ENCODE peak calls at places on chromosomes 12 and 14, in eight cellular contexts. F is transverse colon, J is mucosa of descending colon, X is A549, A is right cardiac atrium, D is GM12865, S is GM12878, H is endodermal cell. L is an unnamed sample.

GRCh38 chr14:33364536-33364935 is 425.9 kb downstream of the NPAS3 start:
- DNase-seq in F (no peak), J (no peak), X (no peak), A (no peak), D (no peak), S (no peak), H (peak; percentile 62), L (no peak)

GRCh38 chr14:29805415-29806123 is 122.1 kb downstream of the PRKD1 start:
- DNase-seq in F (peak; percentile 13), J (no peak), X (no peak), A (peak; percentile 81), D (no peak), S (no peak), H (no peak), L (peak; percentile 84)

GRCh38 chr12:72277415-72277814 is 5.2 kb downstream of the TRHDE start:
- DNase-seq in F (no peak), J (no peak), X (no peak), A (no peak), D (no peak), S (no peak), H (no peak), L (no peak)

GRCh38 chr14:75885829-75886228 is 96.0 kb downstream of the TGFB3 start:
- DNase-seq in F (no peak), J (no peak), X (no peak), A (no peak), D (no peak), S (no peak), H (no peak), L (peak; percentile 54)

GRCh38 chr12:15712823-15713663 is 76.1 kb downstream of the EPS8 start:
- DNase-seq in F (peak; percentile 81), J (no peak), X (no peak), A (peak; percentile 62), D (no peak), S (no peak), H (no peak), L (no peak)

GRCh38 chr12:51269174-51270066 is 795 bp downstream of the SMAGP start:
- DNase-seq in F (peak; percentile 84), J (peak; percentile 87), X (peak; percentile 76), A (peak; percentile 49), D (peak; percentile 44), S (no peak), H (peak; percentile 97), L (no peak)

GRCh38 chr12:109861689-109862314 is 18.5 kb downstream of the GLTP start:
- DNase-seq in F (peak; percentile 33), J (no peak), X (no peak), A (no peak), D (no peak), S (no peak), H (no peak), L (no peak)

GRCh38 chr14:79656086-79656485 is 555.2 kb downstream of the DIO2 start:
- DNase-seq in F (no peak), J (no peak), X (no peak), A (no peak), D (peak; percentile 1), S (no peak), H (no peak), L (no peak)

GRCh38 chr14:74945852-74946658 is 9.3 kb downstream of the PGF start:
- DNase-seq in F (peak; percentile 82), J (peak; percentile 81), X (peak; percentile 95), A (peak; percentile 77), D (peak; percentile 81), S (no peak), H (peak; percentile 95), L (no peak)

GRCh38 chr12:122094735-122095561 is 16.4 kb downstream of the MLXIP start:
- DNase-seq in F (no peak), J (peak; percentile 47), X (no peak), A (no peak), D (no peak), S (no peak), H (no peak), L (no peak)

GRCh38 chr12:20269352-20270067 is 98.8 kb upstream of the PDE3A start:
- DNase-seq in F (no peak), J (no peak), X (no peak), A (no peak), D (no peak), S (no peak), H (no peak), L (no peak)

GRCh38 chr14:20332946-20333782 is at the start of gene CCNB1IP1:
- DNase-seq in F (peak; percentile 64), J (peak; percentile 40), X (peak; percentile 95), A (peak; percentile 56), D (peak; percentile 91), S (peak; percentile 87), H (peak; percentile 81), L (peak; percentile 62)

GRCh38 chr14:29175706-29176105 is 409.1 kb downstream of the FOXG1 start:
- DNase-seq in F (no peak), J (no peak), X (no peak), A (no peak), D (no peak), S (no peak), H (no peak), L (no peak)

GRCh38 chr12:68367903-68368302 is 35.7 kb upstream of the MDM1 start:
- DNase-seq in F (no peak), J (no peak), X (no peak), A (no peak), D (peak; percentile 46), S (no peak), H (no peak), L (no peak)

DNA sequence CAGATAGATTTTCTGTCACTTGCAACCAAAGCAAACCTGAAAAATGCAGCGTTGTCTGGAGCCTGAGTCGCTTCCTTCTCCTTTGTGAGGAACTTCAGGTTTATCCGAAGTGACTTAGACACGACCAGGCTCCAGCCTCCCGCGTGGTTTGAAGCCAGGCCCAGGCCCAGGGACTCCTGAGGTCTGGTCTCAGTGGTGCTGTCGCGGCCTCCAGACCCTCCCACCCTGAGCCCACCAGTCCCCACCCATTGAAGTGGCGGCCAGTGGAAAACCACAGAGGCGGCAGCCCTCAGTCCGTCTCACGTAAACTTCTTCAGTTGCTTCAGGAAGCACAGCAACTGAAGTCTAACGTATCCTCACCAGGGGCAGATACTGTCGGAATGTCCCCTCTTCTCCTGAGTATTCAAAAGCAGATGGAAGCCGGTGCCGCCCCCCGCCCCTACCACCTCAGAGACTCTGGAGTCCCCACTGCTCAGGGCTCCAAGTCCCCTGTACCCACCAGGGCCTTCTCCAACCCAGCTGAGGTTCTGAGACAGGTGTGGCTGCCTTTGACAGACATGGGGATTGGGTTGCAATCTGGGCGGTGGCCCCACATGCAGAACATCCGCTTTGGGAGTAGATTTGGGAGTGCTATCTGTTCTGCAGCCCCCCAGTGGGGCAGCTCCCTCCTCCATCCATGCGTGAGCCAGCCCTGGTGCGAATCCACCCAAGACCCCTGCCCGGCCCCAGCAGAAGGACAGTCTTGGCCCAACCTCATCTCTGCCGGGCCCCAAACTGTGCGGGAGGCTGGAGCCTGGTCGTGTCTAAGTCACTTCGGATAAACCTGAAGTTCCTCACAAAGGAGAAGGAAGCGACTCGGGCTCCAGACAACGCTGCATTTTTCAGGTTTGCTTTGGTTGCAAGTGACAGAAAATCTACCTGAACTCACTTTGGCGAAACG is 26.6 kb upstream of the GALNT9 start:
- DNase-seq in F (no peak), J (peak; percentile 11), X (no peak), A (no peak), D (no peak), S (no peak), H (no peak), L (no peak)
- H3K4me3 ChIP-seq in F (no peak overlapping the region), J (no peak overlapping the region), X (no peak overlapping the region), A (no peak overlapping the region), D (no peak overlapping the region), S (no peak overlapping the region), H (no peak overlapping the region), L (no peak overlapping the region)

DNA sequence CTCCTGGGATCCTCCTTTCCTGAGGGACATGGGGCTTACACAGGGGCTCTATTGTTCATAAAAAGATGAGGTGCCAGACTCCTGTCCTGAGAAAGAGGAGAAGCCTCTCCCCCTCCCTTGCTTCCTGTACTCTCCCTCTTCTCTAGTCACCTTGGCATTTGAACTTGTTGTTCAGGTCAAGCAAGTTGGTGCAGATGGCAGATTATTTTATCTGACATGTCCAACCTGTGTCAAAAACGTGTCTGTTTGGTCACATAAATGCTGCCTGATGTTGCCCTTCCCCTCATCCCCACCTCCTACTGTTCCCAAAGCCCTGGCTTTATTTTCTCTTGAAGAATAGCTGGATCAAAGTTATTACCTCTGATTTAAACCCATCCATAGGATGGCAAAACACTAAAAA is 154.8 kb downstream of the TMX1 start:
- DNase-seq in F (no peak), J (no peak), X (no peak), A (no peak), D (no peak), S (no peak), H (no peak), L (no peak)
- H3K4me3 ChIP-seq in F (no peak overlapping the region), J (no peak overlapping the region), X (no peak overlapping the region), A (no peak overlapping the region), D (no peak overlapping the region), S (no peak overlapping the region), H (no peak overlapping the region), L (no peak overlapping the region)

DNA sequence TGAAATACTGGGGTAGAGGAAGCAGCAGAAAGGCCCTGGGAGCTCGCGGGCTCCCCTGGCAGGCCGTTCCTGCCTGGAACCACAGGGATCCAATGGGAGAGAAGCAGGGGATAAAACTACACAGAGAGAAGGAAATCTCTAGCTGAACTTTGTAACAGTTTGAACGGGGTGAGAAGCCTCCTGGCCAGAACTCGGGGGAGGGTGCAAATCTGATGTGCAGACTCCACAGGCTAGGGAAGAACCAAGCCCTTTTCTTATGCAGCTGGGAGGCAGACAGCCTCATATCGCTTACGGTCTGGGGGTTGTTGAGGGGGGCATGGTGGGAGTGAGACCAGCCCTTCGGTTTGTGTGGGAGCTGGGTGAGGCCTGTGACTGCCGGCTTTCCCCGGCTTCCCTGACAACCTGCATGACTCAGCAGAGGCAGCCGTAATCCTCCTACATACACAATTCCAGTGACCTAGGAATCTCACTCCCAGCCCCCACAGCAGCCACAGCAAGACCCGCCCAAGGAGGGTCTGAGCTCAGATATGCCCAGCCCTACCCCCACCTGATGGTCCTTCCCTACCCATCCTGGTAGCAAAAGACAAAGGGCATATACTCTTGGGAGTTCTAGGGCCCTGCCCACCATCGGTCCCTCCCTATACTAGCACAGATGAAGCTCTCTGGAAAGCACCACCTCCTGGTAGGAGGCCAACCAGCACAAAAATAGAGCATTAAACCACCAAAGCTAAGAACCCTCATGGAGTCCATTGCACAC is 143.0 kb downstream of the TMTC1 start:
- DNase-seq in F (no peak), J (no peak), X (no peak), A (peak; percentile 54), D (no peak), S (no peak), H (peak; percentile 97), L (no peak)
- H3K4me3 ChIP-seq in F (no peak overlapping the region), J (no peak overlapping the region), X (no peak overlapping the region), A (no peak overlapping the region), D (no peak overlapping the region), S (no peak overlapping the region), H (peak overlapping the region; percentile 67), L (peak overlapping the region; percentile 6)

DNA sequence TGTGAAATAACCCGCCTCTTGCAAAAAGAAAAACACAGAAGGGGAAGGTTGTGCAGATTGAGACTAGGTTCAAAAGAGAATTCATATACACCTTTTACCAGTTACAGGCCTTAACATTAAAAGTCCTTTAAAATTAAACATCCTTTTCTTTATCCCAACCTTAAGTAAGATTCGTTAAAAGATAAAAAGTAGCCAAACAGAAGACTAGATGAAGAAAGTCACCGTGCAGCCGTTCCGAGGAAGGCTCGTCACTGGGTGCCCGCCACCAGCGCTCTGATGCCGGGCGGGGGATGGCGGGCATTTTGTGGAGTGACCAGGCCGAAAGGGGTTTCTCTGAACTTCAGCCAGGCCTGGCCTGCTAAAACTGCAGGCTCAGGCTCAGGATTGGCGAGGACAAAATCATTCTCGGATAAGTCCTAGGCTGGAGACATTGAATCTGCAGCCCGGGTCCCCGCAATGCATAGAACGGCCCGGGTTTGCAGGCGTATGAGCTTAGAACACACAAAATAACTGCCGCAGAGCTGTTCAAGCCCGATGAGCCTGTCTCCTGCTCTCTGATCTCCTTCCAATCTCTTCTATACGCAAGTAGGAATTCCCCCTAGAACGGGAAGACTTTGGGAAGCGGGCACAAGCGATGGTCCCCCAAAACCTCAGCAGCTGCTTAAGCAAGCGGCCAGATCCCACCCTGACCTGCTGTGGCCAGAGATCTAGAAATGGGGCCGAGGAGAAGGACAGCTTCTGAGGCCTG is 1.3 kb downstream of the TBX5 start:
- DNase-seq in F (no peak), J (no peak), X (no peak), A (no peak), D (no peak), S (no peak), H (peak; percentile 77), L (no peak)
- H3K4me3 ChIP-seq in F (no peak overlapping the region), J (no peak overlapping the region), X (no peak overlapping the region), A (peak overlapping the region; percentile 83), D (no peak overlapping the region), S (no peak overlapping the region), H (no peak overlapping the region), L (no peak overlapping the region)

L was measured in epithelial cell of proximal tubule.